ENCODE peak calls at places on chromosomes 13 and 19, in five cellular contexts. One of them, this sample, is unnamed.

GRCh38 chr13:109720758-109721184 is 65.6 kb downstream of the IRS2 start:
- DNase-seq in uterus: no peak
- DNase-seq in C1 segment of cervical spinal cord: no peak
- DNase-seq in HuH-7: no peak
- DNase-seq in EH: no peak
- DNase-seq in this sample: no peak

GRCh38 chr19:16676101-16676798 is 15.3 kb downstream of the TMEM38A start:
- DNase-seq in uterus: no peak
- DNase-seq in C1 segment of cervical spinal cord: no peak
- DNase-seq in EH: no peak
- DNase-seq in HuH-7: peak; percentile 18
- DNase-seq in this sample: no peak

GRCh38 chr19:6887326-6887725 is at the start of gene ADGRE1:
- DNase-seq in EH: no peak
- DNase-seq in C1 segment of cervical spinal cord: no peak
- DNase-seq in HuH-7: no peak
- DNase-seq in uterus: no peak
- DNase-seq in this sample: no peak

GRCh38 chr19:275000-275399 is 16.2 kb downstream of the PLPP2 start:
- DNase-seq in uterus: no peak
- DNase-seq in HuH-7: no peak
- DNase-seq in EH: no peak
- DNase-seq in C1 segment of cervical spinal cord: no peak
- DNase-seq in this sample: no peak

GRCh38 chr19:21134934-21135366 is 6.9 kb upstream of the ZNF431 start:
- DNase-seq in EH: no peak
- DNase-seq in HuH-7: no peak
- DNase-seq in uterus: no peak
- DNase-seq in C1 segment of cervical spinal cord: no peak
- DNase-seq in this sample: no peak

GRCh38 chr19:51594774-51595109 is 23.7 kb downstream of the ZNF175 start:
- DNase-seq in EH: no peak
- DNase-seq in C1 segment of cervical spinal cord: no peak
- DNase-seq in HuH-7: no peak
- DNase-seq in uterus: no peak
- DNase-seq in this sample: no peak

GRCh38 chr19:45917421-45918091 is 3.0 kb upstream of the NANOS2 start:
- DNase-seq in C1 segment of cervical spinal cord: no peak
- DNase-seq in HuH-7: no peak
- DNase-seq in uterus: no peak
- DNase-seq in EH: no peak
- DNase-seq in this sample: peak; percentile 66

GRCh38 chr19:31518626-31519025 is 169.4 kb upstream of the TSHZ3 start:
- DNase-seq in uterus: no peak
- DNase-seq in C1 segment of cervical spinal cord: no peak
- DNase-seq in HuH-7: no peak
- DNase-seq in EH: no peak
- DNase-seq in this sample: no peak

GRCh38 chr19:6796278-6796677 is 23.8 kb downstream of the VAV1 start:
- DNase-seq in EH: no peak
- DNase-seq in C1 segment of cervical spinal cord: no peak
- DNase-seq in HuH-7: no peak
- DNase-seq in uterus: no peak
- DNase-seq in this sample: no peak

GRCh38 chr13:98919566-98919965 is 58.3 kb downstream of the DOCK9 start:
- DNase-seq in C1 segment of cervical spinal cord: no peak
- DNase-seq in uterus: no peak
- DNase-seq in HuH-7: no peak
- DNase-seq in EH: no peak
- DNase-seq in this sample: no peak

GRCh38 chr19:49801966-49802661 is 11.0 kb downstream of the FUZ start:
- DNase-seq in uterus: peak; percentile 93
- DNase-seq in HuH-7: no peak
- DNase-seq in C1 segment of cervical spinal cord: peak; percentile 89
- DNase-seq in EH: peak; percentile 91
- DNase-seq in this sample: peak; percentile 89

GRCh38 chr13:21060063-21060826 is 1.1 kb downstream of the LATS2 start:
- DNase-seq in C1 segment of cervical spinal cord: peak; percentile 36
- DNase-seq in uterus: peak; percentile 64
- DNase-seq in HuH-7: peak; percentile 42
- DNase-seq in EH: peak; percentile 55
- DNase-seq in this sample: no peak

GRCh38 chr13:26656919-26657318 is 99.4 kb downstream of the WASF3 start:
- DNase-seq in HuH-7: no peak
- DNase-seq in EH: peak; percentile 2
- DNase-seq in uterus: no peak
- DNase-seq in C1 segment of cervical spinal cord: no peak
- DNase-seq in this sample: no peak

GRCh38 chr19:33064778-33065550 is at the start of gene RHPN2:
- DNase-seq in C1 segment of cervical spinal cord: peak; percentile 32
- DNase-seq in uterus: peak; percentile 63
- DNase-seq in EH: peak; percentile 82
- DNase-seq in HuH-7: peak; percentile 97
- DNase-seq in this sample: peak; percentile 77

GRCh38 chr13:80131204-80131603 is 209.7 kb downstream of the SPRY2 start:
- DNase-seq in HuH-7: peak; percentile 32
- DNase-seq in uterus: peak; percentile 39
- DNase-seq in EH: peak; percentile 74
- DNase-seq in C1 segment of cervical spinal cord: peak; percentile 69
- DNase-seq in this sample: no peak

GRCh38 chr13:113114511-113115362 is 7.9 kb upstream of the F10 start:
- DNase-seq in HuH-7: no peak
- DNase-seq in uterus: peak; percentile 9
- DNase-seq in EH: no peak
- DNase-seq in C1 segment of cervical spinal cord: no peak
- DNase-seq in this sample: no peak

GRCh38 chr19:4369888-4370260 is 26.5 kb downstream of the MPND start:
- DNase-seq in HuH-7: no peak
- DNase-seq in C1 segment of cervical spinal cord: peak; percentile 52
- DNase-seq in uterus: no peak
- DNase-seq in EH: no peak
- DNase-seq in this sample: no peak

GRCh38 chr13:74755065-74755464 is 620.9 kb upstream of the KLF12 start:
- DNase-seq in HuH-7: no peak
- DNase-seq in EH: no peak
- DNase-seq in C1 segment of cervical spinal cord: no peak
- DNase-seq in uterus: no peak
- DNase-seq in this sample: no peak

GRCh38 chr19:45428385-45429231 is 4.9 kb upstream of the ERCC1 start:
- DNase-seq in C1 segment of cervical spinal cord: no peak
- DNase-seq in uterus: peak; percentile 70
- DNase-seq in EH: peak; percentile 84
- DNase-seq in HuH-7: peak; percentile 64
- DNase-seq in this sample: no peak

GRCh38 chr13:28093871-28094270 is 6.5 kb downstream of the FLT3 start:
- DNase-seq in uterus: no peak
- DNase-seq in EH: no peak
- DNase-seq in C1 segment of cervical spinal cord: no peak
- DNase-seq in HuH-7: no peak
- DNase-seq in this sample: no peak

GRCh38 chr13:105035092-105035491 is 1500.4 kb downstream of the EFNB2 start:
- DNase-seq in HuH-7: no peak
- DNase-seq in uterus: no peak
- DNase-seq in EH: no peak
- DNase-seq in C1 segment of cervical spinal cord: no peak
- DNase-seq in this sample: no peak

GRCh38 chr19:3784607-3785463 is 1.3 kb downstream of the MATK start:
- DNase-seq in EH: peak; percentile 9
- DNase-seq in uterus: no peak
- DNase-seq in HuH-7: no peak
- DNase-seq in C1 segment of cervical spinal cord: no peak
- DNase-seq in this sample: peak; percentile 47

GRCh38 chr13:35712907-35713685 is 236.6 kb upstream of the MAB21L1 start:
- DNase-seq in uterus: no peak
- DNase-seq in HuH-7: no peak
- DNase-seq in C1 segment of cervical spinal cord: no peak
- DNase-seq in EH: peak; percentile 96
- DNase-seq in this sample: no peak

GRCh38 chr13:101640797-101641400 is 188.4 kb downstream of the ITGBL1 start:
- DNase-seq in HuH-7: no peak
- DNase-seq in EH: peak; percentile 93
- DNase-seq in uterus: no peak
- DNase-seq in C1 segment of cervical spinal cord: no peak
- DNase-seq in this sample: no peak

GRCh38 chr19:38911388-38912004 is 490 bp downstream of the CCER2 start:
- DNase-seq in uterus: no peak
- DNase-seq in C1 segment of cervical spinal cord: no peak
- DNase-seq in HuH-7: no peak
- DNase-seq in EH: no peak
- DNase-seq in this sample: no peak

GRCh38 chr19:35260694-35261304 is 8.0 kb upstream of the USF2 start:
- DNase-seq in HuH-7: no peak
- DNase-seq in EH: no peak
- DNase-seq in uterus: no peak
- DNase-seq in C1 segment of cervical spinal cord: no peak
- DNase-seq in this sample: no peak

GRCh38 chr19:2491130-2491801 is 15.3 kb downstream of the GADD45B start:
- DNase-seq in HuH-7: no peak
- DNase-seq in C1 segment of cervical spinal cord: no peak
- DNase-seq in EH: peak; percentile 93
- DNase-seq in uterus: no peak
- DNase-seq in this sample: no peak

GRCh38 chr19:21022996-21023395 is 2.5 kb downstream of the ZNF430 start:
- DNase-seq in HuH-7: no peak
- DNase-seq in uterus: no peak
- DNase-seq in EH: peak; percentile 37
- DNase-seq in C1 segment of cervical spinal cord: no peak
- DNase-seq in this sample: no peak

GRCh38 chr13:90545070-90545840 is 802.2 kb upstream of the MIR17HG start:
- DNase-seq in C1 segment of cervical spinal cord: no peak
- DNase-seq in uterus: no peak
- DNase-seq in EH: peak; percentile 7
- DNase-seq in HuH-7: no peak
- DNase-seq in this sample: no peak

GRCh38 chr19:34707661-34708060 is 26.4 kb upstream of the ZNF181 start:
- DNase-seq in uterus: no peak
- DNase-seq in EH: no peak
- DNase-seq in HuH-7: no peak
- DNase-seq in C1 segment of cervical spinal cord: no peak
- DNase-seq in this sample: no peak

GRCh38 chr13:49308104-49308875 is 60.6 kb downstream of the CDADC1 start:
- DNase-seq in HuH-7: no peak
- DNase-seq in uterus: peak; percentile 93
- DNase-seq in C1 segment of cervical spinal cord: peak; percentile 23
- DNase-seq in EH: no peak
- DNase-seq in this sample: peak; percentile 48

GRCh38 chr13:23990443-23990842 is 93.1 kb upstream of the C1QTNF9B start:
- DNase-seq in C1 segment of cervical spinal cord: no peak
- DNase-seq in HuH-7: no peak
- DNase-seq in uterus: no peak
- DNase-seq in EH: no peak
- DNase-seq in this sample: no peak

GRCh38 chr13:41159174-41159573 is 26.6 kb upstream of the KBTBD6 start:
- DNase-seq in C1 segment of cervical spinal cord: no peak
- DNase-seq in EH: no peak
- DNase-seq in HuH-7: no peak
- DNase-seq in uterus: no peak
- DNase-seq in this sample: no peak

GRCh38 chr13:27170521-27171243 is 929 bp downstream of the USP12 start:
- DNase-seq in uterus: peak; percentile 46
- DNase-seq in EH: no peak
- DNase-seq in HuH-7: peak; percentile 30
- DNase-seq in C1 segment of cervical spinal cord: peak; percentile 44
- DNase-seq in this sample: peak; percentile 49

GRCh38 chr19:6489278-6490061 is 7.9 kb upstream of the DENND1C start:
- DNase-seq in C1 segment of cervical spinal cord: no peak
- DNase-seq in EH: no peak
- DNase-seq in HuH-7: no peak
- DNase-seq in uterus: no peak
- DNase-seq in this sample: no peak